ENCODE peak calls at places on chromosomes 13 and 19, in seven cellular contexts. One of them, this sample, is unnamed.

GRCh38 chr13:106656214-106656613 is 88.3 kb upstream of the ARGLU1 start:
- DNase-seq in H1: no peak
- DNase-seq in HS-5: no peak
- DNase-seq in WTC11: no peak
- DNase-seq in stimulated activated CD8-positive, alpha-beta memory T cell treated with anti-CD3 and anti-CD28 coated beads, Interleukin-7, amount 100 ng/mL, for 24 hours: no peak
- DNase-seq in kidney glomerular epithelial cell: no peak
- DNase-seq in effector CD4-positive, alpha-beta T cell: no peak
- DNase-seq in this sample: no peak

GRCh38 chr13:19185865-19186645 is 4.4 kb upstream of the TUBA3C start:
- DNase-seq in HS-5: no peak
- DNase-seq in H1: no peak
- DNase-seq in stimulated activated CD8-positive, alpha-beta memory T cell treated with anti-CD3 and anti-CD28 coated beads, Interleukin-7, amount 100 ng/mL, for 24 hours: no peak
- DNase-seq in WTC11: no peak
- DNase-seq in effector CD4-positive, alpha-beta T cell: no peak
- DNase-seq in kidney glomerular epithelial cell: no peak
- DNase-seq in this sample: no peak

GRCh38 chr13:54859827-54860226 is 1831.2 kb downstream of the OLFM4 start:
- DNase-seq in H1: no peak
- DNase-seq in effector CD4-positive, alpha-beta T cell: no peak
- DNase-seq in stimulated activated CD8-positive, alpha-beta memory T cell treated with anti-CD3 and anti-CD28 coated beads, Interleukin-7, amount 100 ng/mL, for 24 hours: no peak
- DNase-seq in HS-5: no peak
- DNase-seq in WTC11: no peak
- DNase-seq in kidney glomerular epithelial cell: no peak
- DNase-seq in this sample: no peak

GRCh38 chr19:31055454-31055853 is 293.8 kb downstream of the TSHZ3 start:
- DNase-seq in effector CD4-positive, alpha-beta T cell: no peak
- DNase-seq in H1: no peak
- DNase-seq in WTC11: no peak
- DNase-seq in HS-5: no peak
- DNase-seq in stimulated activated CD8-positive, alpha-beta memory T cell treated with anti-CD3 and anti-CD28 coated beads, Interleukin-7, amount 100 ng/mL, for 24 hours: no peak
- DNase-seq in kidney glomerular epithelial cell: no peak
- DNase-seq in this sample: no peak

GRCh38 chr19:39845621-39846175 is 481 bp downstream of the FBL start:
- DNase-seq in kidney glomerular epithelial cell: no peak
- DNase-seq in H1: no peak
- DNase-seq in HS-5: peak
- DNase-seq in effector CD4-positive, alpha-beta T cell: no peak
- DNase-seq in stimulated activated CD8-positive, alpha-beta memory T cell treated with anti-CD3 and anti-CD28 coated beads, Interleukin-7, amount 100 ng/mL, for 24 hours: no peak
- DNase-seq in WTC11: no peak
- DNase-seq in this sample: peak

GRCh38 chr19:430701-431100 is 21.8 kb upstream of the C2CD4C start:
- DNase-seq in HS-5: no peak
- DNase-seq in stimulated activated CD8-positive, alpha-beta memory T cell treated with anti-CD3 and anti-CD28 coated beads, Interleukin-7, amount 100 ng/mL, for 24 hours: no peak
- DNase-seq in effector CD4-positive, alpha-beta T cell: no peak
- DNase-seq in H1: no peak
- DNase-seq in kidney glomerular epithelial cell: no peak
- DNase-seq in WTC11: no peak
- DNase-seq in this sample: no peak

GRCh38 chr19:21109116-21109515 is 27.1 kb downstream of the ZNF714 start:
- DNase-seq in effector CD4-positive, alpha-beta T cell: no peak
- DNase-seq in kidney glomerular epithelial cell: no peak
- DNase-seq in stimulated activated CD8-positive, alpha-beta memory T cell treated with anti-CD3 and anti-CD28 coated beads, Interleukin-7, amount 100 ng/mL, for 24 hours: no peak
- DNase-seq in WTC11: no peak
- DNase-seq in HS-5: no peak
- DNase-seq in H1: no peak
- DNase-seq in this sample: no peak

GRCh38 chr19:10835089-10835753 is 791 bp downstream of the TMED1 start:
- DNase-seq in effector CD4-positive, alpha-beta T cell: no peak
- DNase-seq in stimulated activated CD8-positive, alpha-beta memory T cell treated with anti-CD3 and anti-CD28 coated beads, Interleukin-7, amount 100 ng/mL, for 24 hours: no peak
- DNase-seq in WTC11: no peak
- DNase-seq in H1: no peak
- DNase-seq in kidney glomerular epithelial cell: no peak
- DNase-seq in HS-5: no peak
- DNase-seq in this sample: peak

GRCh38 chr19:12092065-12092867 is 27.7 kb downstream of the ZNF844 start:
- DNase-seq in stimulated activated CD8-positive, alpha-beta memory T cell treated with anti-CD3 and anti-CD28 coated beads, Interleukin-7, amount 100 ng/mL, for 24 hours: peak
- DNase-seq in H1: peak
- DNase-seq in HS-5: peak
- DNase-seq in kidney glomerular epithelial cell: peak
- DNase-seq in effector CD4-positive, alpha-beta T cell: peak
- DNase-seq in WTC11: peak
- DNase-seq in this sample: peak

GRCh38 chr13:57314897-57315520 is 148.0 kb downstream of the PRR20E start:
- DNase-seq in WTC11: no peak
- DNase-seq in H1: no peak
- DNase-seq in stimulated activated CD8-positive, alpha-beta memory T cell treated with anti-CD3 and anti-CD28 coated beads, Interleukin-7, amount 100 ng/mL, for 24 hours: no peak
- DNase-seq in HS-5: no peak
- DNase-seq in kidney glomerular epithelial cell: no peak
- DNase-seq in effector CD4-positive, alpha-beta T cell: no peak
- DNase-seq in this sample: no peak

GRCh38 chr13:80465321-80465720 is 124.4 kb upstream of the SPRY2 start:
- DNase-seq in HS-5: no peak
- DNase-seq in WTC11: no peak
- DNase-seq in H1: no peak
- DNase-seq in kidney glomerular epithelial cell: no peak
- DNase-seq in effector CD4-positive, alpha-beta T cell: no peak
- DNase-seq in stimulated activated CD8-positive, alpha-beta memory T cell treated with anti-CD3 and anti-CD28 coated beads, Interleukin-7, amount 100 ng/mL, for 24 hours: no peak
- DNase-seq in this sample: no peak

GRCh38 chr13:113448545-113448884 is 4.8 kb downstream of the ADPRHL1 start:
- DNase-seq in WTC11: no peak
- DNase-seq in kidney glomerular epithelial cell: no peak
- DNase-seq in stimulated activated CD8-positive, alpha-beta memory T cell treated with anti-CD3 and anti-CD28 coated beads, Interleukin-7, amount 100 ng/mL, for 24 hours: no peak
- DNase-seq in effector CD4-positive, alpha-beta T cell: no peak
- DNase-seq in H1: no peak
- DNase-seq in HS-5: no peak
- DNase-seq in this sample: peak

GRCh38 chr19:40603719-40604646 is 2.8 kb downstream of the LTBP4 start:
- DNase-seq in H1: peak
- DNase-seq in kidney glomerular epithelial cell: peak
- DNase-seq in effector CD4-positive, alpha-beta T cell: peak
- DNase-seq in HS-5: no peak
- DNase-seq in stimulated activated CD8-positive, alpha-beta memory T cell treated with anti-CD3 and anti-CD28 coated beads, Interleukin-7, amount 100 ng/mL, for 24 hours: peak
- DNase-seq in WTC11: peak
- DNase-seq in this sample: peak

GRCh38 chr13:85313761-85314503 is 485.3 kb downstream of the SLITRK6 start:
- DNase-seq in WTC11: no peak
- DNase-seq in stimulated activated CD8-positive, alpha-beta memory T cell treated with anti-CD3 and anti-CD28 coated beads, Interleukin-7, amount 100 ng/mL, for 24 hours: no peak
- DNase-seq in HS-5: peak
- DNase-seq in H1: no peak
- DNase-seq in kidney glomerular epithelial cell: no peak
- DNase-seq in effector CD4-positive, alpha-beta T cell: no peak
- DNase-seq in this sample: peak

GRCh38 chr13:113875429-113875815 is 11.5 kb upstream of the GAS6 start:
- DNase-seq in stimulated activated CD8-positive, alpha-beta memory T cell treated with anti-CD3 and anti-CD28 coated beads, Interleukin-7, amount 100 ng/mL, for 24 hours: no peak
- DNase-seq in effector CD4-positive, alpha-beta T cell: no peak
- DNase-seq in kidney glomerular epithelial cell: no peak
- DNase-seq in HS-5: no peak
- DNase-seq in H1: no peak
- DNase-seq in WTC11: no peak
- DNase-seq in this sample: no peak

GRCh38 chr19:16000024-16000687 is 51.3 kb downstream of the OR10H4 start:
- DNase-seq in H1: no peak
- DNase-seq in effector CD4-positive, alpha-beta T cell: no peak
- DNase-seq in WTC11: no peak
- DNase-seq in stimulated activated CD8-positive, alpha-beta memory T cell treated with anti-CD3 and anti-CD28 coated beads, Interleukin-7, amount 100 ng/mL, for 24 hours: no peak
- DNase-seq in HS-5: no peak
- DNase-seq in kidney glomerular epithelial cell: no peak
- DNase-seq in this sample: no peak

This sample was measured in DMS53.